ENCODE peak calls at places on chromosomes 7 and 10, in ten cellular contexts. H is stomach, Z is GM12891, R is HL-60, T is K562, Q is H1, D is transverse colon, F is spleen, N is GM12892, G is breast epithelium. K is an unnamed sample.

GRCh38 chr7:4613855-4614548 is 68.1 kb upstream of the FOXK1 start:
- DNase-seq in H (no peak), Z (no peak), R (no peak), T (no peak), Q (no peak), D (no peak), F (no peak), N (no peak), G (no peak), K (peak)

GRCh38 chr7:20140278-20141058 is 76.7 kb downstream of the MACC1 start:
- DNase-seq in H (no peak), Z (no peak), R (no peak), T (no peak), Q (no peak), D (no peak), F (no peak), N (no peak), G (no peak), K (no peak)

GRCh38 chr10:119693262-119693957 is 32.4 kb upstream of the INPP5F start:
- DNase-seq in H (no peak), Z (no peak), R (no peak), T (no peak), Q (no peak), D (no peak), F (no peak), N (peak), G (no peak), K (no peak)

GRCh38 chr7:46440186-46440585 is 519.1 kb upstream of the IGFBP3 start:
- DNase-seq in H (no peak), Z (no peak), R (no peak), T (no peak), Q (no peak), D (no peak), F (no peak), N (no peak), G (no peak), K (no peak)

GRCh38 chr7:73699370-73700069 is 16.1 kb downstream of the BUD23 start:
- DNase-seq in H (no peak), Z (no peak), R (no peak), T (no peak), Q (no peak), D (no peak), F (no peak), N (no peak), G (no peak), K (no peak)

GRCh38 chr10:121927361-121927840 is 430 bp downstream of the ATE1 start:
- DNase-seq in H (peak), Z (peak), R (no peak), T (no peak), Q (no peak), D (peak), F (no peak), N (peak), G (no peak), K (peak)

GRCh38 chr7:27101188-27101905 is 1.1 kb downstream of the HOXA2 start:
- DNase-seq in H (no peak), Z (no peak), R (no peak), T (no peak), Q (no peak), D (no peak), F (no peak), N (no peak), G (no peak), K (no peak)

GRCh38 chr7:137681657-137682562 is 164.9 kb downstream of the DGKI start:
- DNase-seq in H (no peak), Z (no peak), R (no peak), T (no peak), Q (no peak), D (no peak), F (no peak), N (no peak), G (no peak), K (no peak)

GRCh38 chr7:11557627-11558026 is 274.4 kb downstream of the THSD7A start:
- DNase-seq in H (no peak), Z (peak), R (peak), T (no peak), Q (peak), D (no peak), F (no peak), N (no peak), G (no peak), K (no peak)

GRCh38 chr10:97185326-97186058 is at the start of gene SLIT1:
- DNase-seq in H (no peak), Z (no peak), R (no peak), T (no peak), Q (no peak), D (no peak), F (peak), N (no peak), G (no peak), K (no peak)

GRCh38 chr7:65325793-65326432 is 47.7 kb upstream of the ZNF92 start:
- DNase-seq in H (no peak), Z (no peak), R (no peak), T (no peak), Q (no peak), D (no peak), F (no peak), N (no peak), G (no peak), K (no peak)

GRCh38 chr10:3803884-3804741 is 19.1 kb upstream of the KLF6 start:
- DNase-seq in H (no peak), Z (no peak), R (no peak), T (peak), Q (no peak), D (no peak), F (no peak), N (no peak), G (no peak), K (no peak)
- TF ChIP-seq POLR2AphosphoS5 in H (no peak), Z (no peak), R (no peak), T (peak), Q (no peak), D (no peak), F (no peak), N (no peak), G (no peak), K (no peak)

GRCh38 chr10:99339077-99339476 is 9.9 kb downstream of the CNNM1 start:
- DNase-seq in H (no peak), Z (no peak), R (no peak), T (no peak), Q (no peak), D (no peak), F (no peak), N (no peak), G (no peak), K (no peak)
- TF ChIP-seq POLR2AphosphoS5 in H (no peak), Z (no peak), R (no peak), T (no peak), Q (no peak), D (no peak), F (no peak), N (no peak), G (no peak), K (no peak)

DNA sequence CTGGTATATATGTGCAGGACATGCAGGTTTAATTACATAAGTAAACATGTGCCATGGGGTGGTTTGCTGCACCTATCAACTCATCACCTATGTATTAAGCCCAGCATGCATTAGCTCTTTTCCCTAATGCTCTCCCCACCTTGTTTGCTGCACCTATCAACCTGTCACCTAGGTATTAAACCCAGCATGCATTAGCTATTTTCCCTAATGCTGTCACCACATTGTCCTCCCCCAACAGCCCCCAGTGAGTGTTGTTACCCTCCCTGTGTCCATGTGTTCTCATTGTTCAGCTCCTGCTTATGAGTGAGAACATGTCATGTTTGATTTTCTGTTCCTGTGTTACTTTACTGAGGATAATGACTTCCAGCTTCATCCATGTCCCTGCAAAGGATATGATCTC is 300.5 kb downstream of the ANKRD7 start:
- DNase-seq in H (no peak), Z (no peak), R (no peak), T (no peak), Q (no peak), D (no peak), F (no peak), N (no peak), G (no peak), K (no peak)
- TF ChIP-seq POLR2AphosphoS5 in H (no peak), Z (no peak), R (no peak), T (no peak), Q (no peak), D (no peak), F (no peak), N (no peak), G (no peak), K (no peak)

GRCh38 chr10:27890971-27891370 is 107.9 kb downstream of the ODAD2 start:
- DNase-seq in H (no peak), Z (no peak), R (no peak), T (no peak), Q (no peak), D (no peak), F (no peak), N (no peak), G (no peak), K (no peak)

GRCh38 chr10:27899058-27899457 is 99.8 kb downstream of the ODAD2 start:
- DNase-seq in H (no peak), Z (no peak), R (no peak), T (no peak), Q (no peak), D (no peak), F (no peak), N (no peak), G (no peak), K (no peak)

DNA sequence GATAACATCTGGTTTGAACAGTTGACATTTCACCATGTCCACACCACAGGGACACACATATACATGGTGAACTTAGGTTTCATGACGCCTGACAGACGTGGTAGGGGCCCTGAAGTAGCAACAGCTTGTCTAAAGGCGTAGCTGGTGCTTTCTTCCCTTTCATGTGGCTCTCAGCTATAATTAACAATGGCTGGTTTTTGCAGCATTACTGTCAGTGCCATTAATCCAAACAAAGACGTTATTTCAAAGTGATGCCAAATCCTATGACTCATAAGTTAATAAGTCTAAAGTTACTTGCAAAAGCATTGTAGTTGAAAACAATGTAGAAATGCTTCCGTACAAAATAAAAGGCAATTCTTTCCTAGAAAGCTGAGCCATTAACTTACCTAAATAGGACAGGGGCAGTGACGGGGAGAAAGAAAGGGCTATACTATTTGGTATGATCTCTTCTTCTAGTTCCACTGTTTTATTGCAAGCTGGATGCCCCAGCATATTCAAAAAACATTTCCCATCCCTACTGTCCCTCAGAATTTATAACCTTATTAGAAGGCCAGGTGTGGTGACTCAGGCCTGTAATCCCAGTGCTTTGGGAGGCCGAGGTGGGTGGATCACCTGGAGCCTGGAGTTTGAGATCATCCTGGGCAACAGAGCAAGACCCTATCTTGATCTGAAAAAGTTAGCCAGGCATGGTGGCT is 105.4 kb downstream of the ODAD2 start:
- DNase-seq in H (no peak), Z (no peak), R (no peak), T (no peak), Q (no peak), D (no peak), F (no peak), N (no peak), G (no peak), K (no peak)
- TF ChIP-seq POLR2AphosphoS5 in H (no peak), Z (no peak), R (no peak), T (no peak), Q (no peak), D (no peak), F (no peak), N (no peak), G (no peak), K (no peak)

GRCh38 chr7:131011976-131012375 is 278.0 kb upstream of the KLF14 start:
- DNase-seq in H (no peak), Z (no peak), R (peak), T (no peak), Q (no peak), D (no peak), F (no peak), N (no peak), G (no peak), K (no peak)
- TF ChIP-seq POLR2AphosphoS5 in H (peak), Z (no peak), R (no peak), T (no peak), Q (no peak), D (no peak), F (no peak), N (no peak), G (peak), K (no peak)

GRCh38 chr10:127996586-127996985 is 89.7 kb downstream of the PTPRE start:
- DNase-seq in H (no peak), Z (no peak), R (no peak), T (no peak), Q (no peak), D (no peak), F (no peak), N (no peak), G (no peak), K (no peak)
- TF ChIP-seq POLR2AphosphoS5 in H (no peak), Z (no peak), R (no peak), T (no peak), Q (no peak), D (no peak), F (no peak), N (no peak), G (peak), K (no peak)

GRCh38 chr7:148173296-148173695 is 417.3 kb upstream of the C7orf33 start:
- DNase-seq in H (no peak), Z (no peak), R (no peak), T (no peak), Q (no peak), D (no peak), F (no peak), N (no peak), G (no peak), K (no peak)
- TF ChIP-seq POLR2AphosphoS5 in H (no peak), Z (no peak), R (no peak), T (no peak), Q (no peak), D (no peak), F (no peak), N (no peak), G (no peak), K (no peak)

GRCh38 chr7:91355680-91356435 is 91.6 kb downstream of the FZD1 start:
- DNase-seq in H (no peak), Z (no peak), R (no peak), T (no peak), Q (peak), D (no peak), F (no peak), N (no peak), G (no peak), K (no peak)
- TF ChIP-seq POLR2AphosphoS5 in H (no peak), Z (no peak), R (no peak), T (no peak), Q (no peak), D (no peak), F (no peak), N (no peak), G (no peak), K (no peak)

GRCh38 chr7:151792671-151793070 is 84.2 kb downstream of the PRKAG2 start:
- DNase-seq in H (no peak), Z (no peak), R (no peak), T (no peak), Q (no peak), D (no peak), F (peak), N (no peak), G (no peak), K (no peak)

GRCh38 chr7:151792011-151792410 is 84.9 kb downstream of the PRKAG2 start:
- DNase-seq in H (no peak), Z (no peak), R (no peak), T (no peak), Q (no peak), D (no peak), F (no peak), N (no peak), G (no peak), K (no peak)

GRCh38 chr7:151794508-151795167 is 82.3 kb downstream of the PRKAG2 start:
- DNase-seq in H (no peak), Z (no peak), R (no peak), T (no peak), Q (no peak), D (no peak), F (peak), N (no peak), G (no peak), K (no peak)

GRCh38 chr7:151793991-151794507 is 82.9 kb downstream of the PRKAG2 start:
- DNase-seq in H (no peak), Z (no peak), R (no peak), T (no peak), Q (no peak), D (no peak), F (peak), N (no peak), G (no peak), K (no peak)

DNA sequence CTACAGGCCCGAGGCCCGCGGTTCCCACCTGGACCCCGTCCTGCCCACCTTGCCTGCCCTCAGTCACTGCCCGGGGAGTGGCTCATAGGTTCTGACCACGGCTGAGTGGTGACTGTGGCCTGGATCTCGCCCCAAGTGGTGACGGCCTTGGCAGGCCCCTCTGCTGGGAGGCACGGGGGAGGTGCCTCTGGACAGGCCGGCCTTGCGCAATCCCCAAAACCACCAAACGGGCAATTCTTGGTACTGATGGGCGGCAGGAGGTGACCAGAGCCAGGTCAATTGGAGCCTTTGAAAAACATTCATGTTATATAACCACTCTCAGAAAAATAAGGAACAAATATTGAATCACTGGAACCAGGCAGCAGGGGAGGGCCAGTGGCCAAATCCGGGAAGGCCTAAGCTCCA is 83.4 kb downstream of the PRKAG2 start:
- DNase-seq in H (peak), Z (no peak), R (no peak), T (no peak), Q (no peak), D (no peak), F (peak), N (no peak), G (no peak), K (peak)
- TF ChIP-seq POLR2AphosphoS5 in H (no peak), Z (no peak), R (no peak), T (no peak), Q (no peak), D (no peak), F (no peak), N (no peak), G (no peak), K (no peak)